ENCODE peak calls at places on chromosomes 11 and 22, in eight cellular contexts. B, D, M, J, P, Z, A and G are unnamed samples.
A peak's percentile ranks its signal among the peaks of the same experiment; 100 is the strongest.

GRCh38 chr22:32603651-32604540 is 129.3 kb downstream of the FBXO7 start:
- DNase-seq in B (no peak), D (no peak), M (no peak), J (no peak), P (no peak), Z (no peak), A (no peak), G (no peak)

GRCh38 chr22:44712156-44712555 is 10.2 kb downstream of the PRR5 start:
- DNase-seq in B (no peak), D (no peak), M (no peak), J (no peak), P (no peak), Z (peak; percentile 26), A (no peak), G (no peak)

GRCh38 chr11:120064341-120064740 is 73.6 kb downstream of the TRIM29 start:
- DNase-seq in B (no peak), D (no peak), M (no peak), J (no peak), P (peak; percentile 3), Z (no peak), A (no peak), G (no peak)

GRCh38 chr11:64366751-64367150 is 7.8 kb downstream of the RPS6KA4 start:
- DNase-seq in B (no peak), D (no peak), M (no peak), J (no peak), P (no peak), Z (no peak), A (no peak), G (no peak)

GRCh38 chr11:27700351-27701261 is at the start of gene BDNF:
- DNase-seq in B (peak; percentile 18), D (no peak), M (no peak), J (no peak), P (peak; percentile 30), Z (no peak), A (no peak), G (peak; percentile 59)

GRCh38 chr11:20131744-20132666 is 28.3 kb downstream of the DBX1 start:
- DNase-seq in B (peak; percentile 24), D (peak; percentile 22), M (peak; percentile 74), J (no peak), P (peak; percentile 44), Z (peak; percentile 63), A (no peak), G (peak; percentile 79)

GRCh38 chr11:57900315-57900714 is 123.4 kb upstream of the OR9Q1 start:
- DNase-seq in B (no peak), D (peak; percentile 5), M (no peak), J (no peak), P (no peak), Z (no peak), A (no peak), G (no peak)

GRCh38 chr11:124079631-124080318 is 35.5 kb upstream of the VWA5A start:
- DNase-seq in B (no peak), D (no peak), M (no peak), J (no peak), P (no peak), Z (no peak), A (no peak), G (no peak)

GRCh38 chr11:71488086-71488967 is 35.3 kb downstream of the NADSYN1 start:
- DNase-seq in B (no peak), D (no peak), M (no peak), J (no peak), P (no peak), Z (no peak), A (no peak), G (peak; percentile 36)

GRCh38 chr11:128323381-128323780 is 264.0 kb downstream of the ETS1 start:
- DNase-seq in B (no peak), D (no peak), M (no peak), J (peak; percentile 21), P (no peak), Z (no peak), A (no peak), G (no peak)

GRCh38 chr11:9780929-9781328 is 117.1 kb downstream of the SWAP70 start:
- DNase-seq in B (no peak), D (no peak), M (no peak), J (no peak), P (no peak), Z (no peak), A (no peak), G (no peak)

GRCh38 chr11:89521294-89521693 is 30.1 kb upstream of the NOX4 start:
- DNase-seq in B (no peak), D (no peak), M (no peak), J (no peak), P (no peak), Z (no peak), A (no peak), G (peak; percentile 45)

GRCh38 chr11:13726456-13726855 is 58.0 kb downstream of the FAR1 start:
- DNase-seq in B (no peak), D (no peak), M (no peak), J (no peak), P (no peak), Z (no peak), A (no peak), G (no peak)

GRCh38 chr22:35344956-35345690 is 35.8 kb upstream of the HMOX1 start:
- DNase-seq in B (no peak), D (no peak), M (no peak), J (no peak), P (no peak), Z (no peak), A (no peak), G (no peak)

GRCh38 chr11:8870461-8871282 is 40.3 kb upstream of the AKIP1 start:
- DNase-seq in B (peak; percentile 71), D (peak; percentile 62), M (peak; percentile 39), J (no peak), P (peak; percentile 38), Z (peak; percentile 52), A (peak; percentile 15), G (peak; percentile 80)

GRCh38 chr11:108963118-108963517 is 298.2 kb downstream of the DDX10 start:
- DNase-seq in B (no peak), D (no peak), M (no peak), J (no peak), P (no peak), Z (no peak), A (no peak), G (no peak)

GRCh38 chr11:69459848-69460539 is 21.5 kb upstream of the LINC01488 start:
- DNase-seq in B (peak; percentile 11), D (no peak), M (no peak), J (no peak), P (no peak), Z (no peak), A (no peak), G (no peak)

GRCh38 chr22:45340323-45340722 is 30.6 kb downstream of the FAM118A start:
- DNase-seq in B (no peak), D (no peak), M (no peak), J (no peak), P (no peak), Z (no peak), A (no peak), G (no peak)

GRCh38 chr11:44750440-44751005 is 23.8 kb downstream of the TSPAN18 start:
- DNase-seq in B (no peak), D (no peak), M (no peak), J (no peak), P (no peak), Z (no peak), A (no peak), G (no peak)